ENCODE peak calls at places on chromosomes 12 and 14, in nine cellular contexts. One of them, this sample, is unnamed.

GRCh38 chr12:57772429-57773322 is at the start of gene EEF1AKMT3:
- DNase-seq in adipocyte: peak
- DNase-seq in lung: no peak
- DNase-seq in iPS DF 6.9: no peak
- DNase-seq in CD4-positive, CD25-positive, alpha-beta regulatory T cell: peak
- DNase-seq in activated naive CD4-positive, alpha-beta T cell: no peak
- DNase-seq in AG04450: no peak
- DNase-seq in fibroblast of gingiva: peak
- DNase-seq in AG04449: no peak
- DNase-seq in this sample: no peak

GRCh38 chr14:64769096-64770020 is 65.1 kb downstream of the PLEKHG3 start:
- DNase-seq in adipocyte: no peak
- DNase-seq in lung: no peak
- DNase-seq in iPS DF 6.9: no peak
- DNase-seq in CD4-positive, CD25-positive, alpha-beta regulatory T cell: no peak
- DNase-seq in activated naive CD4-positive, alpha-beta T cell: no peak
- DNase-seq in AG04450: no peak
- DNase-seq in fibroblast of gingiva: no peak
- DNase-seq in AG04449: no peak
- DNase-seq in this sample: no peak

GRCh38 chr14:89393346-89393745 is 23.7 kb downstream of the FOXN3 start:
- DNase-seq in adipocyte: no peak
- DNase-seq in lung: no peak
- DNase-seq in iPS DF 6.9: no peak
- DNase-seq in CD4-positive, CD25-positive, alpha-beta regulatory T cell: no peak
- DNase-seq in activated naive CD4-positive, alpha-beta T cell: no peak
- DNase-seq in AG04450: no peak
- DNase-seq in fibroblast of gingiva: no peak
- DNase-seq in AG04449: no peak
- DNase-seq in this sample: no peak

GRCh38 chr14:76924363-76925151 is 98.3 kb downstream of the LRRC74A start:
- DNase-seq in adipocyte: no peak
- DNase-seq in lung: no peak
- DNase-seq in iPS DF 6.9: peak
- DNase-seq in CD4-positive, CD25-positive, alpha-beta regulatory T cell: peak
- DNase-seq in activated naive CD4-positive, alpha-beta T cell: no peak
- DNase-seq in AG04450: no peak
- DNase-seq in fibroblast of gingiva: no peak
- DNase-seq in AG04449: no peak
- DNase-seq in this sample: no peak

GRCh38 chr14:64200170-64200569 is 94.0 kb downstream of the ESR2 start:
- DNase-seq in adipocyte: no peak
- DNase-seq in lung: no peak
- DNase-seq in iPS DF 6.9: no peak
- DNase-seq in CD4-positive, CD25-positive, alpha-beta regulatory T cell: no peak
- DNase-seq in activated naive CD4-positive, alpha-beta T cell: no peak
- DNase-seq in AG04450: no peak
- DNase-seq in fibroblast of gingiva: no peak
- DNase-seq in AG04449: no peak
- DNase-seq in this sample: no peak

GRCh38 chr12:88658009-88658408 is 77.7 kb upstream of the KITLG start:
- DNase-seq in adipocyte: no peak
- DNase-seq in lung: no peak
- DNase-seq in iPS DF 6.9: no peak
- DNase-seq in CD4-positive, CD25-positive, alpha-beta regulatory T cell: no peak
- DNase-seq in activated naive CD4-positive, alpha-beta T cell: no peak
- DNase-seq in AG04450: no peak
- DNase-seq in fibroblast of gingiva: no peak
- DNase-seq in AG04449: no peak
- DNase-seq in this sample: no peak

GRCh38 chr14:90969493-90970166 is 90.8 kb downstream of the RPS6KA5 start:
- DNase-seq in adipocyte: no peak
- DNase-seq in lung: no peak
- DNase-seq in iPS DF 6.9: no peak
- DNase-seq in CD4-positive, CD25-positive, alpha-beta regulatory T cell: no peak
- DNase-seq in activated naive CD4-positive, alpha-beta T cell: no peak
- DNase-seq in AG04450: no peak
- DNase-seq in fibroblast of gingiva: no peak
- DNase-seq in AG04449: no peak
- DNase-seq in this sample: no peak

GRCh38 chr12:100826323-100826722 is 31.7 kb downstream of the ANO4 start:
- DNase-seq in adipocyte: peak
- DNase-seq in lung: peak
- DNase-seq in iPS DF 6.9: no peak
- DNase-seq in CD4-positive, CD25-positive, alpha-beta regulatory T cell: no peak
- DNase-seq in activated naive CD4-positive, alpha-beta T cell: no peak
- DNase-seq in AG04450: peak
- DNase-seq in fibroblast of gingiva: peak
- DNase-seq in AG04449: no peak
- DNase-seq in this sample: no peak

GRCh38 chr12:89392401-89392800 is 40.1 kb upstream of the DUSP6 start:
- DNase-seq in adipocyte: no peak
- DNase-seq in lung: no peak
- DNase-seq in iPS DF 6.9: no peak
- DNase-seq in CD4-positive, CD25-positive, alpha-beta regulatory T cell: no peak
- DNase-seq in activated naive CD4-positive, alpha-beta T cell: no peak
- DNase-seq in AG04450: no peak
- DNase-seq in fibroblast of gingiva: no peak
- DNase-seq in AG04449: no peak
- DNase-seq in this sample: no peak

GRCh38 chr12:11607313-11608081 is 42.0 kb upstream of the ETV6 start:
- DNase-seq in adipocyte: peak
- DNase-seq in lung: no peak
- DNase-seq in iPS DF 6.9: no peak
- DNase-seq in CD4-positive, CD25-positive, alpha-beta regulatory T cell: no peak
- DNase-seq in activated naive CD4-positive, alpha-beta T cell: no peak
- DNase-seq in AG04450: peak
- DNase-seq in fibroblast of gingiva: peak
- DNase-seq in AG04449: peak
- DNase-seq in this sample: no peak

GRCh38 chr12:119051474-119051873 is 70.1 kb downstream of the SRRM4 start:
- DNase-seq in adipocyte: no peak
- DNase-seq in lung: no peak
- DNase-seq in iPS DF 6.9: no peak
- DNase-seq in CD4-positive, CD25-positive, alpha-beta regulatory T cell: no peak
- DNase-seq in activated naive CD4-positive, alpha-beta T cell: no peak
- DNase-seq in AG04450: no peak
- DNase-seq in fibroblast of gingiva: no peak
- DNase-seq in AG04449: no peak
- DNase-seq in this sample: no peak

GRCh38 chr14:77620222-77620865 is 3.9 kb upstream of the SPTLC2 start:
- DNase-seq in adipocyte: no peak
- DNase-seq in lung: no peak
- DNase-seq in iPS DF 6.9: no peak
- DNase-seq in CD4-positive, CD25-positive, alpha-beta regulatory T cell: no peak
- DNase-seq in activated naive CD4-positive, alpha-beta T cell: no peak
- DNase-seq in AG04450: no peak
- DNase-seq in fibroblast of gingiva: no peak
- DNase-seq in AG04449: no peak
- DNase-seq in this sample: no peak

GRCh38 chr14:100899841-100900771 is 3.4 kb downstream of the RTL1 start:
- DNase-seq in adipocyte: no peak
- DNase-seq in lung: peak
- DNase-seq in iPS DF 6.9: no peak
- DNase-seq in CD4-positive, CD25-positive, alpha-beta regulatory T cell: no peak
- DNase-seq in activated naive CD4-positive, alpha-beta T cell: no peak
- DNase-seq in AG04450: no peak
- DNase-seq in fibroblast of gingiva: no peak
- DNase-seq in AG04449: no peak
- DNase-seq in this sample: no peak

GRCh38 chr14:36477266-36477665 is 42.8 kb downstream of the NKX2-1 start:
- DNase-seq in adipocyte: no peak
- DNase-seq in lung: no peak
- DNase-seq in iPS DF 6.9: no peak
- DNase-seq in CD4-positive, CD25-positive, alpha-beta regulatory T cell: no peak
- DNase-seq in activated naive CD4-positive, alpha-beta T cell: no peak
- DNase-seq in AG04450: no peak
- DNase-seq in fibroblast of gingiva: no peak
- DNase-seq in AG04449: no peak
- DNase-seq in this sample: no peak

GRCh38 chr12:108357834-108358579 is 18.9 kb upstream of the CMKLR1 start:
- DNase-seq in adipocyte: no peak
- DNase-seq in lung: no peak
- DNase-seq in iPS DF 6.9: no peak
- DNase-seq in CD4-positive, CD25-positive, alpha-beta regulatory T cell: no peak
- DNase-seq in activated naive CD4-positive, alpha-beta T cell: no peak
- DNase-seq in AG04450: no peak
- DNase-seq in fibroblast of gingiva: no peak
- DNase-seq in AG04449: no peak
- DNase-seq in this sample: no peak

GRCh38 chr14:45715946-45716345 is 462.9 kb upstream of the MIS18BP1 start:
- DNase-seq in adipocyte: no peak
- DNase-seq in lung: no peak
- DNase-seq in iPS DF 6.9: no peak
- DNase-seq in CD4-positive, CD25-positive, alpha-beta regulatory T cell: no peak
- DNase-seq in activated naive CD4-positive, alpha-beta T cell: no peak
- DNase-seq in AG04450: no peak
- DNase-seq in fibroblast of gingiva: no peak
- DNase-seq in AG04449: no peak
- DNase-seq in this sample: no peak

GRCh38 chr14:62138593-62138992 is 376.4 kb downstream of the SNAPC1 start:
- DNase-seq in adipocyte: no peak
- DNase-seq in lung: no peak
- DNase-seq in iPS DF 6.9: no peak
- DNase-seq in CD4-positive, CD25-positive, alpha-beta regulatory T cell: no peak
- DNase-seq in activated naive CD4-positive, alpha-beta T cell: no peak
- DNase-seq in AG04450: no peak
- DNase-seq in fibroblast of gingiva: no peak
- DNase-seq in AG04449: no peak
- DNase-seq in this sample: no peak

GRCh38 chr12:31370645-31371620 is 45.0 kb upstream of the SINHCAF start:
- DNase-seq in adipocyte: no peak
- DNase-seq in lung: no peak
- DNase-seq in iPS DF 6.9: no peak
- DNase-seq in CD4-positive, CD25-positive, alpha-beta regulatory T cell: no peak
- DNase-seq in activated naive CD4-positive, alpha-beta T cell: no peak
- DNase-seq in AG04450: no peak
- DNase-seq in fibroblast of gingiva: no peak
- DNase-seq in AG04449: no peak
- DNase-seq in this sample: no peak

GRCh38 chr12:84701966-84702365 is 210.6 kb downstream of the SLC6A15 start:
- DNase-seq in adipocyte: no peak
- DNase-seq in lung: no peak
- DNase-seq in iPS DF 6.9: no peak
- DNase-seq in CD4-positive, CD25-positive, alpha-beta regulatory T cell: no peak
- DNase-seq in activated naive CD4-positive, alpha-beta T cell: no peak
- DNase-seq in AG04450: no peak
- DNase-seq in fibroblast of gingiva: no peak
- DNase-seq in AG04449: no peak
- DNase-seq in this sample: no peak

GRCh38 chr14:83207550-83207949 is 1673.9 kb upstream of the SEL1L start:
- DNase-seq in adipocyte: no peak
- DNase-seq in lung: no peak
- DNase-seq in iPS DF 6.9: no peak
- DNase-seq in CD4-positive, CD25-positive, alpha-beta regulatory T cell: no peak
- DNase-seq in activated naive CD4-positive, alpha-beta T cell: no peak
- DNase-seq in AG04450: no peak
- DNase-seq in fibroblast of gingiva: no peak
- DNase-seq in AG04449: no peak
- DNase-seq in this sample: no peak

GRCh38 chr12:49553512-49554088 is 14.3 kb downstream of the MCRS1 start:
- DNase-seq in adipocyte: no peak
- DNase-seq in lung: no peak
- DNase-seq in iPS DF 6.9: no peak
- DNase-seq in CD4-positive, CD25-positive, alpha-beta regulatory T cell: no peak
- DNase-seq in activated naive CD4-positive, alpha-beta T cell: no peak
- DNase-seq in AG04450: no peak
- DNase-seq in fibroblast of gingiva: no peak
- DNase-seq in AG04449: no peak
- DNase-seq in this sample: no peak

GRCh38 chr12:52920937-52921336 is 16.1 kb upstream of the KRT8 start:
- DNase-seq in adipocyte: peak
- DNase-seq in lung: no peak
- DNase-seq in iPS DF 6.9: no peak
- DNase-seq in CD4-positive, CD25-positive, alpha-beta regulatory T cell: no peak
- DNase-seq in activated naive CD4-positive, alpha-beta T cell: no peak
- DNase-seq in AG04450: no peak
- DNase-seq in fibroblast of gingiva: no peak
- DNase-seq in AG04449: no peak
- DNase-seq in this sample: no peak

GRCh38 chr12:19402743-19403400 is 36.4 kb upstream of the AEBP2 start:
- DNase-seq in adipocyte: no peak
- DNase-seq in lung: peak
- DNase-seq in iPS DF 6.9: no peak
- DNase-seq in CD4-positive, CD25-positive, alpha-beta regulatory T cell: no peak
- DNase-seq in activated naive CD4-positive, alpha-beta T cell: no peak
- DNase-seq in AG04450: no peak
- DNase-seq in fibroblast of gingiva: peak
- DNase-seq in AG04449: no peak
- DNase-seq in this sample: no peak

GRCh38 chr14:20632448-20632830 is 9.1 kb downstream of the OR6S1 start:
- DNase-seq in adipocyte: no peak
- DNase-seq in lung: no peak
- DNase-seq in iPS DF 6.9: no peak
- DNase-seq in CD4-positive, CD25-positive, alpha-beta regulatory T cell: no peak
- DNase-seq in activated naive CD4-positive, alpha-beta T cell: no peak
- DNase-seq in AG04450: no peak
- DNase-seq in fibroblast of gingiva: no peak
- DNase-seq in AG04449: no peak
- DNase-seq in this sample: no peak

GRCh38 chr14:23550827-23551265 is 719 bp downstream of the ZFHX2 start:
- DNase-seq in adipocyte: peak
- DNase-seq in lung: no peak
- DNase-seq in iPS DF 6.9: no peak
- DNase-seq in CD4-positive, CD25-positive, alpha-beta regulatory T cell: no peak
- DNase-seq in activated naive CD4-positive, alpha-beta T cell: no peak
- DNase-seq in AG04450: no peak
- DNase-seq in fibroblast of gingiva: no peak
- DNase-seq in AG04449: no peak
- DNase-seq in this sample: no peak

GRCh38 chr12:118773956-118774723 is 207.2 kb upstream of the SRRM4 start:
- DNase-seq in adipocyte: no peak
- DNase-seq in lung: no peak
- DNase-seq in iPS DF 6.9: peak
- DNase-seq in CD4-positive, CD25-positive, alpha-beta regulatory T cell: no peak
- DNase-seq in activated naive CD4-positive, alpha-beta T cell: no peak
- DNase-seq in AG04450: no peak
- DNase-seq in fibroblast of gingiva: no peak
- DNase-seq in AG04449: no peak
- DNase-seq in this sample: no peak

GRCh38 chr12:93098077-93098476 is 169.0 kb upstream of the EEA1 start:
- DNase-seq in adipocyte: peak
- DNase-seq in lung: peak
- DNase-seq in iPS DF 6.9: no peak
- DNase-seq in CD4-positive, CD25-positive, alpha-beta regulatory T cell: peak
- DNase-seq in activated naive CD4-positive, alpha-beta T cell: peak
- DNase-seq in AG04450: no peak
- DNase-seq in fibroblast of gingiva: no peak
- DNase-seq in AG04449: no peak
- DNase-seq in this sample: peak

GRCh38 chr14:75549169-75549568 is 26.9 kb downstream of the BATF start:
- DNase-seq in adipocyte: no peak
- DNase-seq in lung: no peak
- DNase-seq in iPS DF 6.9: no peak
- DNase-seq in CD4-positive, CD25-positive, alpha-beta regulatory T cell: no peak
- DNase-seq in activated naive CD4-positive, alpha-beta T cell: no peak
- DNase-seq in AG04450: no peak
- DNase-seq in fibroblast of gingiva: no peak
- DNase-seq in AG04449: no peak
- DNase-seq in this sample: no peak

GRCh38 chr12:7788316-7788689 is 899 bp upstream of the NANOG start:
- DNase-seq in adipocyte: no peak
- DNase-seq in lung: no peak
- DNase-seq in iPS DF 6.9: no peak
- DNase-seq in CD4-positive, CD25-positive, alpha-beta regulatory T cell: no peak
- DNase-seq in activated naive CD4-positive, alpha-beta T cell: no peak
- DNase-seq in AG04450: no peak
- DNase-seq in fibroblast of gingiva: no peak
- DNase-seq in AG04449: no peak
- DNase-seq in this sample: no peak

GRCh38 chr14:104076743-104077142 is 8.8 kb upstream of the ASPG start:
- DNase-seq in adipocyte: no peak
- DNase-seq in lung: no peak
- DNase-seq in iPS DF 6.9: no peak
- DNase-seq in CD4-positive, CD25-positive, alpha-beta regulatory T cell: no peak
- DNase-seq in activated naive CD4-positive, alpha-beta T cell: no peak
- DNase-seq in AG04450: no peak
- DNase-seq in fibroblast of gingiva: no peak
- DNase-seq in AG04449: no peak
- DNase-seq in this sample: no peak

This sample was measured in natural killer cell.